ENCODE peak calls at places on chromosome 21, in six cellular contexts. E, R, A, C, I and O are unnamed samples.

GRCh38 chr21:36927718-36928117 is 38.8 kb downstream of the HLCS start:
- DNase-seq in E (peak), R (peak), A (peak), C (peak), I (peak), O (peak)

GRCh38 chr21:26444646-26445045 is 128.4 kb downstream of the CYYR1 start:
- DNase-seq in E (no peak), R (no peak), A (no peak), C (no peak), I (no peak), O (no peak)

GRCh38 chr21:25369524-25370300 is 237.6 kb downstream of the MRPL39 start:
- DNase-seq in E (peak), R (no peak), A (no peak), C (no peak), I (no peak), O (no peak)

GRCh38 chr21:15144026-15144425 is 79.2 kb upstream of the NRIP1 start:
- DNase-seq in E (no peak), R (no peak), A (no peak), C (no peak), I (no peak), O (no peak)

GRCh38 chr21:26443867-26444266 is 129.2 kb downstream of the CYYR1 start:
- DNase-seq in E (peak), R (no peak), A (no peak), C (no peak), I (no peak), O (no peak)

GRCh38 chr21:22554690-22555316 is 1556.6 kb downstream of the NCAM2 start:
- DNase-seq in E (no peak), R (no peak), A (no peak), C (no peak), I (no peak), O (no peak)

GRCh38 chr21:33655591-33656221 is 13.4 kb downstream of the ITSN1 start:
- DNase-seq in E (peak), R (peak), A (peak), C (no peak), I (peak), O (peak)

GRCh38 chr21:36337099-36337509 is 17.1 kb downstream of the MORC3 start:
- DNase-seq in E (peak), R (no peak), A (no peak), C (no peak), I (no peak), O (no peak)

GRCh38 chr21:25837545-25838263 is 102.9 kb downstream of the GABPA start:
- DNase-seq in E (peak), R (no peak), A (no peak), C (no peak), I (peak), O (peak)

GRCh38 chr21:30227633-30228404 is 11.9 kb upstream of the CLDN8 start:
- DNase-seq in E (peak), R (peak), A (peak), C (no peak), I (peak), O (peak)

GRCh38 chr21:29033301-29033700 is 8.8 kb downstream of the USP16 start:
- DNase-seq in E (no peak), R (no peak), A (no peak), C (no peak), I (no peak), O (no peak)

GRCh38 chr21:34200288-34200905 is 127.0 kb downstream of the MRPS6 start:
- DNase-seq in E (peak), R (no peak), A (no peak), C (no peak), I (no peak), O (no peak)

GRCh38 chr21:25569084-25569483 is 38.2 kb downstream of the MRPL39 start:
- DNase-seq in E (no peak), R (no peak), A (no peak), C (no peak), I (no peak), O (no peak)

GRCh38 chr21:40386301-40386911 is 460.6 kb downstream of the DSCAM start:
- DNase-seq in E (no peak), R (no peak), A (peak), C (peak), I (peak), O (no peak)

GRCh38 chr21:35525443-35525842 is 476.3 kb upstream of the RUNX1 start:
- DNase-seq in E (no peak), R (no peak), A (no peak), C (no peak), I (no peak), O (no peak)

GRCh38 chr21:25578070-25578961 is 29.0 kb downstream of the MRPL39 start:
- DNase-seq in E (no peak), R (no peak), A (no peak), C (no peak), I (no peak), O (no peak)

GRCh38 chr21:36395353-36396111 is 10.3 kb downstream of the CHAF1B start:
- DNase-seq in E (no peak), R (no peak), A (no peak), C (no peak), I (no peak), O (no peak)

GRCh38 chr21:29371464-29371863 is 72.7 kb downstream of the BACH1 start:
- DNase-seq in E (no peak), R (no peak), A (no peak), C (no peak), I (no peak), O (no peak)

GRCh38 chr21:31235671-31236450 is 108.2 kb downstream of the TIAM1 start:
- DNase-seq in E (peak), R (peak), A (no peak), C (no peak), I (no peak), O (no peak)

GRCh38 chr21:34875830-34876229 is 173.3 kb downstream of the RUNX1 start:
- DNase-seq in E (no peak), R (no peak), A (no peak), C (no peak), I (no peak), O (no peak)

GRCh38 chr21:19523731-19524130 is 1120.1 kb upstream of the TMPRSS15 start:
- DNase-seq in E (no peak), R (no peak), A (no peak), C (peak), I (no peak), O (no peak)

GRCh38 chr21:24658016-24658415 is 949.3 kb downstream of the MRPL39 start:
- DNase-seq in E (no peak), R (no peak), A (no peak), C (no peak), I (no peak), O (no peak)

GRCh38 chr21:35840197-35840799 is 220.0 kb downstream of the SETD4 start:
- DNase-seq in E (peak), R (peak), A (peak), C (peak), I (peak), O (peak)

GRCh38 chr21:35484856-35485255 is 435.8 kb upstream of the RUNX1 start:
- DNase-seq in E (no peak), R (no peak), A (no peak), C (no peak), I (no peak), O (no peak)

GRCh38 chr21:34909492-34910292 is 139.4 kb downstream of the RUNX1 start:
- DNase-seq in E (peak), R (no peak), A (no peak), C (no peak), I (no peak), O (no peak)

GRCh38 chr21:15309721-15310120 is 244.9 kb upstream of the NRIP1 start:
- DNase-seq in E (peak), R (no peak), A (no peak), C (no peak), I (no peak), O (no peak)

GRCh38 chr21:24045775-24046215 is 1561.5 kb downstream of the MRPL39 start:
- DNase-seq in E (no peak), R (no peak), A (peak), C (peak), I (peak), O (peak)

DNA sequence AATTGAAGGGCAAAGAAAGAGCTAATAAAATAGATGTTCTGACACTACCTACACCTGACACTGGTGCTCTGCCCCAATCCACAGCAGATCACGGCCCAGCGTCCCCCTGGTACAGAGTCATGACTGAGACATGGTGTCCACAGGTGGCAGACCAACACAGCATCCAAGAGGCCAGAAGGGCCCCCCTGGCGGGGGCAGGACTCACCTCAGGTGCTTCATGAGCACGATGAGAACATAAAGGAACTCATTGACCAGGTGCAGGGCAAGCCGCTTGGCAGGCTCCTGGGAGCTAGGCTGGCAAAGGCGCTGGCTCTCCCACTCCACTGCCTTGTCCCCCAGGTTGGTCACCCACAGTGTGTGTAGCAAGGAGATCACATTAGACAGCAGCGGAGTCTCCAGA is 20.4 kb downstream of the MRAP start:
- DNase-seq in E (no peak), R (no peak), A (no peak), C (no peak), I (no peak), O (no peak)
- TF ChIP-seq CTCF in E (no peak), R (no peak), A (no peak), C (no peak), I (no peak), O (no peak)

GRCh38 chr21:28018741-28019669 is 973.7 kb downstream of the LTN1 start:
- DNase-seq in E (no peak), R (no peak), A (no peak), C (peak), I (peak), O (peak)
- TF ChIP-seq CTCF in E (no peak), R (peak), A (no peak), C (peak), I (peak), O (no peak)

GRCh38 chr21:44722701-44723100 is 11.3 kb upstream of the TSPEAR start:
- DNase-seq in E (no peak), R (no peak), A (no peak), C (no peak), I (no peak), O (no peak)

GRCh38 chr21:44720170-44720569 is 8.8 kb upstream of the TSPEAR start:
- DNase-seq in E (no peak), R (no peak), A (no peak), C (no peak), I (no peak), O (no peak)

GRCh38 chr21:44713846-44714245 is 2.5 kb upstream of the TSPEAR start:
- DNase-seq in E (no peak), R (no peak), A (no peak), C (no peak), I (no peak), O (no peak)

GRCh38 chr21:44714905-44715304 is 3.5 kb upstream of the TSPEAR start:
- DNase-seq in E (no peak), R (no peak), A (no peak), C (no peak), I (no peak), O (no peak)

GRCh38 chr21:44718571-44718970 is 7.2 kb upstream of the TSPEAR start:
- DNase-seq in E (no peak), R (no peak), A (no peak), C (no peak), I (no peak), O (no peak)
- TF ChIP-seq CTCF in E (no peak), R (no peak), A (no peak), C (no peak), I (no peak), O (no peak)

GRCh38 chr21:46097826-46098286 is at the start of gene COL6A2:
- DNase-seq in E (peak), R (no peak), A (peak), C (peak), I (peak), O (peak)
- TF ChIP-seq CTCF in E (no peak), R (peak), A (peak), C (no peak), I (peak), O (no peak)

GRCh38 chr21:39180429-39181019 is 2.7 kb downstream of the PSMG1 start:
- DNase-seq in E (peak), R (no peak), A (no peak), C (no peak), I (no peak), O (no peak)
- TF ChIP-seq CTCF in E (peak), R (no peak), A (no peak), C (no peak), I (no peak), O (no peak)

GRCh38 chr21:38626311-38626710 is 128.0 kb upstream of the ERG start:
- DNase-seq in E (no peak), R (no peak), A (no peak), C (no peak), I (no peak), O (no peak)
- TF ChIP-seq CTCF in E (no peak), R (no peak), A (no peak), C (no peak), I (no peak), O (no peak)

DNA sequence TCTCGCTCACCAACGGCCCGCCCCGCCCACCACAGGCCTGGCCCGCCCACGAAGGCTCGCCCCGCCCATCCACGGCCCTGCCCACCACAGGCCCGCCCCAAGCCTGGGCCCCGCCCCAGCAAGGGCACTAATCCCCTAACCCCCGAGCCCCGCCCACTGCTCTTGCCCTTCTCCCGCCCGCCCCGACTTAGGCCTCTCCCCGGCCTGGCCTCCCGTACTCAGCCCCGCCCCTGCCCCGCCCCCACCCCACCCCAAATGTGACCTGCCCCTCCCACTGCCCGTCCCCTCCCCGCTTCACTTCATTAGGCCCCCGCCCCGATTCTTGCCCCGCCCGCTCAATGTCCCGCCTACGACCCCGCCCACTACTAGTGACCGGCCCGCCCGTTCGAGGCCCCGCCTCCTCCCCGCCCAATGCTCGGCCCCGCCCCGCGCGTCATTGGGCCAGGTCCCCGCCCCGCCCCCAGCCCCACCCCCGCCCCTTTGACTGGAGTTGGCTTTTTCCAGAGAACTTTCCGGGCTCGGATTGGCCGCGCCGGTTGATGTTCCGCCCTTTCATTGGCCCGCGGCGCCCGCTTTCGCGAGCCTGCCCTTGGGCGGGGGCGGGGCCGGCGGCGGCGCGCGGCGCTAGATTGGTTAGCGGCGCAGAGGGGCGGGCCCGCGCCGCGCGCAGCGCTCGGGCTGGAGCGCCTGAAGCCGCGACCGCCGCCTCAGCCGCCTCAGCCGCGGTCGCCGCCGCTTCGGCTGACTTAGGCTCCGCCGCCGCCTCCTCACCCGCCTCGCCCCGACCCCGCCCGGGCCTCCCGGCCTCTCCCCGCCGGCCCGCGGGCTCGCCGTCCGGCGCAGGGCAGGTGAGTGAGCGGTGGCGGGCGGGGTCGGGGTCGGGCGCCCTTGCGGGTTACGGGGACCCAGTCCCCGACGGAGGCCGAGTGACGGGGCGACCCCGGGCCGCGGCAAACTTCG is at the start of gene PCBP3:
- DNase-seq in E (peak), R (no peak), A (peak), C (peak), I (peak), O (peak)
- TF ChIP-seq CTCF in E (no peak), R (no peak), A (no peak), C (no peak), I (no peak), O (no peak)

DNA sequence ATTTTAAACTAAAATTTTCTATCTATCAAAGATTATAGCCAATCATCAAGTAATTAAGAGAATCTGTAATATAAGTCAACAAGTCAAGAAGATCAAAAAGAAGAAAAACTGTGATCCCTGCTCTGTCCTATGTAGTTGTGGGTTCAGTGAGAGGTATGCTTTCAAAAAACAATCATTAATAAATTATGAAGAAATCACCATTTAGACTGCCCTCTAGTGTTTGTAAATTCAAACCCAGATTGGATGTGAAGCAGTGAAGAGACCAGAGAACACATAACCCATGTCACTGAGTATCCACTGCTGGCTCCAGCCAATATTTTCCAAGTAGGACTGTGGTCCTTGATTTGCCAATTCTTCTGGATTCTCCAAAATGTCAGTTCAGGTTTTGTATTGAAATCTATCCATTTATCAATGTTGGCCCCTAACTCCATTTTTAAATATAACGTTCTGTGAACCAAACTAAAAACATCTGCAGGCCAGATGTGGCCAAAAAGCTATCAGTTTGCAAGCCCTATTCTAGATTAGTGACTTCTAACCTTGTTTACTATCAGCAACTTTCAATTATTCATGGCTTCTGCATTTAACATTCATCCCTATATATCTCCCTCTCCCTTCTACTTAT is 467.5 kb upstream of the CXADR start:
- DNase-seq in E (peak), R (no peak), A (no peak), C (no peak), I (peak), O (no peak)
- TF ChIP-seq CTCF in E (peak), R (peak), A (no peak), C (peak), I (peak), O (peak)

DNA sequence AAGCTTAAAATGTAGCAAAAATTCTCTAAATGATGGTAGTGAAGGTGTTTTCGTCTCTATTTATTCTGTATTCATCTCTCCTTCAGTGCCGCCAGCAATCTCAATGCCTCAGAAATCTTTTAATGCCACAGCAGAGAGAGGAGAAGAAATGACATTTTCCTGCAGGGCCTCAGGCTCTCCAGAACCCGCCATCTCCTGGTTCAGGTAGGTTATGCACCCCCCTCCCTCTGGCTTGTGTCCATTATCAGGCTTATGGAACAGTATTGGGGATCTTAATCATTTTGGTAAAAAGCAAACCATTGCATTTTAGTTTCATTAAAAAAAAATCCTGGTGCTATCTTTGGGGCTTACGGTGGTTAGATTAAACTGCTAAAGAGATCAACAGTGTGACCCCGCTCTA is 326.1 kb downstream of the NCAM2 start:
- DNase-seq in E (no peak), R (no peak), A (no peak), C (no peak), I (no peak), O (no peak)
- TF ChIP-seq CTCF in E (no peak), R (no peak), A (no peak), C (peak), I (no peak), O (no peak)

DNA sequence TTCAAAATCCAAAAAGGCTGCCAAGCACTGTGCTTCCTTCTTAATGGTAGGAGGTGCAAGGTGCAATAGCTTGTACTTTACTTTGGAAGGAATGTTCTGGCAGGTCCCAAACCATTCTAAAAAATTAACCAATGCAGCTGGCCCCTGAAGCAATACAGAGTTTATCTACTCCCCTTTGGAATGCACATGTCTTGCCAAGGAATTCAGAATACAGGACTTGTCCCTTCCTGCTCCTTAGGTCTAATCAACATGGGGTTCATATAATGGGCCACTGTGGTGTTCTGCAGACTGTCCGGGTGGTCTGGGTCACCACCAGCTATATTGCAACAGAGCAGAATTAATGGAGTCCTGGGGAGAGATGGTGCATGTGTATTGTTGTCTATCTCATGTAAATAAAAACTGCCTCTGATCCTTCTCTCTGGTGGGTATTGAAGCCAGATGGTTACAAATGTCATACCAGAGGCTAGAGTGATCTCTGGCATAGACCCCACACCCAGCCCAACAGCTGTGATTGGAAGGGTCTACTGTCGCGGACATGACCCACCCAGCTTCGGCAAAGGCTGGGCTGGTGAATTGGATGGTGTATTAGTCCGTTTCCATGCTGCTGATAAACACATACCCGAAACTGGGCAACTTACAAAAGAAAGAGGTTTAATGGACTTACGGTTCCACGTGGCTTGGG is 112.8 kb downstream of the RIPK4 start:
- DNase-seq in E (peak), R (peak), A (no peak), C (no peak), I (no peak), O (no peak)
- TF ChIP-seq CTCF in E (no peak), R (no peak), A (no peak), C (no peak), I (no peak), O (no peak)